ENCODE peak calls at places on chromosomes 7 and 10, in four cellular contexts. U is AG04449; E is CD8-positive, alpha-beta T cell; F is GM23248. D is an unnamed sample.

GRCh38 chr7:102404005-102404861 is 8.1 kb downstream of the PRKRIP1 start:
- DNase-seq in E (peak), F (peak), U (no peak), D (peak)

GRCh38 chr7:24477807-24478655 is 95.2 kb upstream of the PALS2 start:
- DNase-seq in E (no peak), F (peak), U (peak), D (peak)

GRCh38 chr7:107953924-107954303 is 49.0 kb downstream of the LAMB1 start:
- DNase-seq in E (no peak), U (no peak), F (no peak), D (no peak)

GRCh38 chr10:132158810-132159209 is 27.9 kb upstream of the DPYSL4 start:
- DNase-seq in E (no peak), F (no peak), U (no peak), D (no peak)

GRCh38 chr7:6241607-6241973 is 30.8 kb downstream of the CYTH3 start:
- DNase-seq in E (no peak), U (no peak), F (no peak), D (no peak)

GRCh38 chr10:92880233-92880861 is 32.0 kb downstream of the EXOC6 start:
- DNase-seq in F (peak), U (no peak), E (peak), D (no peak)

GRCh38 chr7:63900394-63901203 is 98.0 kb upstream of the ZNF722 start:
- DNase-seq in U (no peak), F (peak), E (peak), D (peak)

GRCh38 chr7:134827889-134828288 is 48.5 kb downstream of the CALD1 start:
- DNase-seq in U (no peak), F (peak), E (no peak), D (no peak)

GRCh38 chr7:155983176-155983815 is 171.0 kb upstream of the SHH start:
- DNase-seq in F (no peak), E (no peak), U (no peak), D (no peak)

GRCh38 chr7:134562136-134562535 is 13.2 kb downstream of the AKR1B15 start:
- DNase-seq in F (peak), E (no peak), U (peak), D (peak)

DNA sequence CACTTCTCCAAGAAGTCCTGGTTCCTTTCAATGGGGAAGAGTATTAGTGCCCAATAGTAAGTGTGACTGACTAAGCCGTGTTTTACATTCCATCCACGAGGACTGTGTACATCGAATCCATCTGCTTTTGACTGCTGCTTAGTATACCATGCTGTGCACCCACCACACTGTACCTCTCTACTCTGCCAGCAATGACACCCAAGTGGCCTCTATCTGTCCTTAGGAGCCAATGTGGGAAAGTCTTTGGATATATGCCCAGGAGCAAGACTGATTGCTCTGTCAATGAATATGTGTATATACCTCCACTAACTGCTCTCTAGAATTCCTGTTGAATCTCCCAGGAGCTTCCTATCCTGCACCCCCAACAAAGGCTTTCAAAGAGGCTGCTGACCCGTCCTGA is 23.3 kb upstream of the NPFFR1 start:
- DNase-seq in U (no peak), F (no peak), E (no peak), D (no peak)
- H3K4me3 ChIP-seq in U (no peak), F (no peak), E (no peak), D (no peak)

GRCh38 chr7:94396606-94397005 is 1.9 kb downstream of the COL1A2 start:
- DNase-seq in F (peak), E (no peak), U (no peak), D (no peak)

GRCh38 chr7:94396044-94396443 is 1.3 kb downstream of the COL1A2 start:
- DNase-seq in F (peak), U (no peak), E (no peak), D (no peak)

GRCh38 chr7:94394058-94394398 is 667 bp upstream of the COL1A2 start:
- DNase-seq in U (no peak), E (no peak), F (peak), D (no peak)

GRCh38 chr7:94394399-94395140 is at the start of gene COL1A2:
- DNase-seq in F (peak), U (peak), E (peak), D (no peak)

DNA sequence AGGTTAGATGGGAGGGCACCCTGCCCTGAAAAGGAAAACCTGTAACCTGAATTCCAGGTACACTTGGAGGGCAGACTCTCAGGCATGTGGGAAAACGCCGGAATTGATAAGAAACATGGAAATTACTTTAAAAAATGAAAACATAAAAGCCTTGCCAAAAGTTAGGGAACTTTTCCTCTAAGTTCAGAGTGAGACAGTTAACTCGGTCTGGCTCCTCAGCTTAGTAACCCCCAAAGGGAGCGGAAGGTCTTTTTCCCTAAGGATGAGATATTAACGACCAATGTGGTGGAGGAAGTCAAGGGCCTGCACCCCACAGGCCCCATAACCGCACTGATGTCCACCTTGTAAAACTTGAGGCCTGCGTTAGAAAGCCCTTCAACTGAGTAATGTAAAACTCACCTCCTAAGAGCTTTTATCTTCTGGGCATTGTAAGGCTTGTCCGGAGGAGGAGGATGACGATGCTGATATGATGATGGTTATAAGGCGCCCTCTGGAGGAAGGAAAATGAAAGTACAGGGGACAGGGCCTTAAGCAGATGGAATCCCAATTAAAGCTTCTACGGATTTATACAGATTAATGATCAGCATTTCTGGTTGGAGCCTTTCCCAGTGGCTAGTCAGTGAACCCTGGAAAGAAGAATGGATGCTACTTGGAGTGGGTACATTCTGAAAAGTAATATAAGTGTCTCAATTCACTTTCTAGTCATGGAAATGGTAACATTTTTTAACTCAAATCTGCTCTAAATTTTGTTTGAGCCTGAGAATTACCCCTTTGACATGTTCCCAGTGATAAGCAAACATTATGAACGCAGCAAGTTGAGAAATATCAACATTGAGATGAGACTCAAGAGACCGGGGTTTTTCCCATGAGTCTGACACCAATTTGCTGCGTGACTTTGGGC is 696 bp downstream of the COL1A2 start:
- DNase-seq in F (peak), E (no peak), U (no peak), D (peak)
- H3K4me3 ChIP-seq in F (peak), E (peak), U (peak), D (peak)

GRCh38 chr10:124446830-124447740 is 2.8 kb downstream of the NKX1-2 start:
- DNase-seq in F (no peak), U (no peak), E (no peak), D (no peak)
- H3K4me3 ChIP-seq in F (no peak), U (no peak), E (no peak), D (no peak)

DNA sequence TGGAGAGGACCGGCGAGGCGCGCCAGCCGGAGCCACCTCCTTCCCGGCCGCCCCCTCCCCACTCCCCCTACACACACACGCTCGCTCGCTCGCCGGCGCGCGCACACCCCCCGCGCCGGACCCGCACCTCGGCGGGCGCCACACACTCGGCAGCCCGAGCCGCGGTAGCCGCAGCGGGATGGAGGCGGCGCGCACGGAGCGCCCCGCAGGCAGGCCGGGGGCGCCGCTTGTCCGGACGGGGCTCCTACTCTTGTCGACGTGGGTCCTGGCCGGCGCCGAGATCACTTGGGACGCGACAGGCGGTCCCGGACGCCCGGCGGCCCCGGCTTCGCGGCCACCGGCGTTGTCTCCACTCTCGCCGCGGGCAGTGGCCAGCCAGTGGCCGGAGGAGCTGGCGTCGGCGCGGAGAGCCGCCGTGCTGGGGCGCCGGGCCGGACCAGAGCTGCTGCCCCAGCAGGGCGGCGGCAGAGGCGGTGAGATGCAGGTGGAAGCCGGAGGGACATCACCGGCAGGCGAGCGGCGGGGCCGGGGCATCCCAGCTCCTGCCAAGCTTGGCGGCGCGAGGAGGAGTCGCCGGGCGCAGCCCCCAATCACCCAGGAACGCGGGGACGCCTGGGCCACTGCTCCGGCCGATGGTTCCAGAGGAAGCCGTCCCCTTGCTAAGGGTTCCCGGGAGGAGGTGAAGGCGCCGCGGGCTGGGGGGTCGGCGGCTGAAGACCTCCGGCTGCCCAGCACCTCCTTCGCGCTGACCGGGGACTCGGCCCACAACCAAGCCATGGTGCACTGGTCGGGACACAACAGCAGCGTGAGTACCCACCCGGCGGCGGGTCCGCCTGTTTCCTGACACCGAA is at the start of gene SORCS3:
- DNase-seq in F (peak), E (no peak), U (no peak), D (no peak)
- H3K4me3 ChIP-seq in F (no peak), E (no peak), U (no peak), D (peak)

GRCh38 chr7:133554330-133554729 is 301.5 kb downstream of the EXOC4 start:
- DNase-seq in E (no peak), F (no peak), U (no peak), D (no peak)

GRCh38 chr7:133550145-133550544 is 297.3 kb downstream of the EXOC4 start:
- DNase-seq in F (no peak), U (no peak), E (no peak), D (no peak)

GRCh38 chr7:133550811-133551210 is 297.9 kb downstream of the EXOC4 start:
- DNase-seq in F (no peak), U (no peak), E (no peak), D (no peak)

GRCh38 chr7:133551471-133551870 is 298.6 kb downstream of the EXOC4 start:
- DNase-seq in E (no peak), U (no peak), F (no peak), D (no peak)

DNA sequence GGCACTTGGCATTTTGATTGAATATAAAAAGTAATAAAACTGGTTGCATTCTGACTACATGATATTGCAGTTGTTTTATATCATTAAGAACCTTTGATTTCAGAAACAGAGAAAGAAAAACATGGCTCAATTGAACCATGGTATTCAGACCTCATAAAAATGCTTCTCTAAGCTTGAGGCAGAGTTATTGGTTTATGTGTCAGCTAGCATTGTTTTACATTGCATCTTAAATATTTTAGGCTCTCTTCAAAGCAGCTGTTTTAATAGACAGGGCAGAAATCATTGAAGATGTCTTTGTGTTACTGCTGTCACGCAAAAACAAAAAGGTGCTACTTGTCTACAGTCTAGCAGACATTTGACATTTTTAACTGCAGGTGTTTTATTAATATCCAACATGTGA is 299.2 kb downstream of the EXOC4 start:
- DNase-seq in U (no peak), E (no peak), F (no peak), D (no peak)
- H3K4me3 ChIP-seq in U (no peak), E (no peak), F (no peak), D (no peak)

GRCh38 chr7:40101201-40101600 is 33.2 kb downstream of the MPLKIP start:
- DNase-seq in E (no peak), F (no peak), U (no peak), D (no peak)
- H3K4me3 ChIP-seq in E (no peak), F (no peak), U (no peak), D (no peak)

DNA sequence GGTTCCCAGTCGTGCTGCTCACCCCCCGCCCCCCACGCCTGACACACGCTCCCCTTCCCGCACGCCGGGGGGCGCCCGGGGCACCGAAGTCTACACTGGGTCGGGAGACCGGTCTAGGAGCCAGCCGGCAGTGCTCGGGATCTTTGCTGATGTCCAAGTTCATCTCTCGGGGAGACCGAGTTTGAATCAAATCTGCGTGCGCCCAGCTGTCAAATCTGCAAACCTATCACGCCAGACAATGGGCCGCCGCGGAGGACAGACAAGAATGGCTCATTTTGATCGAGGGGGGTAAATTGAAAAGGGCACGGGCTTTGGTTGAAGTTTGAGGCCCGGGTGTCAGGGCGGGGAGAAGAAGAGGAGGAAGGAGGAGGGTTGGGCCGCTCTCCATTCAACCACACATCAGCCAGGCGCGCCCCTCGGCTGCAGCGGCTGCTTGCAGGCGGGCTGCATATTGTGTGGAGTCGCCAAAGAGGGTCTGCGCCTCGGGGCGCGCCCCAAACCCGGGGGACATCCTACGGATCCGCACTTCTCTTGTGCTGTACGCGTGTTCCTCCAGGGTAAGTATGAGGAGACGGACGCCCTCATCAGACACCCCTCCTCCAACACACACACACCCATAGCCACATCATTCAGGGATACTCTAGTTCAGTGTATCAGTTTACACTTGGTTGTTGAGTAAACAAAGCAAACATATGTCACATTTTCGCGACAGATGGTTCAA is 1.3 kb upstream of the GFRA1 start:
- DNase-seq in E (no peak), U (no peak), F (peak), D (no peak)
- H3K4me3 ChIP-seq in E (no peak), U (peak), F (peak), D (peak)

D was measured in epithelial cell of proximal tubule.